ENCODE peak calls at places on chromosomes 12 and 14, in ten cellular contexts. T, B, W, F, Z, R, S, P, K and Y are unnamed samples.

GRCh38 chr12:66942741-66943465 is 264.0 kb upstream of the GRIP1 start:
- DNase-seq in T (peak; percentile 4), B (peak; percentile 85), W (no peak), F (peak; percentile 42), Z (no peak), R (no peak), S (peak; percentile 96), P (no peak), K (no peak), Y (no peak)

GRCh38 chr14:75147423-75148071 is 20.7 kb upstream of the NEK9 start:
- DNase-seq in T (no peak), B (peak; percentile 91), W (no peak), F (peak; percentile 77), Z (no peak), R (no peak), S (peak; percentile 98), P (peak; percentile 15), K (peak; percentile 76), Y (peak; percentile 91)

GRCh38 chr12:76124456-76124855 is 40.0 kb upstream of the NAP1L1 start:
- DNase-seq in T (no peak), B (peak; percentile 43), W (no peak), F (no peak), Z (no peak), R (no peak), S (no peak), P (no peak), K (no peak), Y (no peak)

GRCh38 chr12:53770281-53770680 is 18.5 kb upstream of the CISTR start:
- DNase-seq in T (no peak), B (no peak), W (no peak), F (no peak), Z (no peak), R (no peak), S (no peak), P (no peak), K (no peak), Y (no peak)

GRCh38 chr12:13573698-13574321 is 377.3 kb downstream of the EMP1 start:
- DNase-seq in T (no peak), B (no peak), W (no peak), F (no peak), Z (no peak), R (no peak), S (peak; percentile 54), P (no peak), K (no peak), Y (no peak)

GRCh38 chr14:103393687-103394626 is 8.7 kb downstream of the MARK3 start:
- DNase-seq in T (peak; percentile 50), B (no peak), W (no peak), F (peak; percentile 46), Z (no peak), R (no peak), S (no peak), P (no peak), K (no peak), Y (no peak)

GRCh38 chr12:3532931-3533702 is 42.1 kb downstream of the PRMT8 start:
- DNase-seq in T (no peak), B (peak; percentile 36), W (no peak), F (no peak), Z (no peak), R (no peak), S (no peak), P (no peak), K (no peak), Y (no peak)

GRCh38 chr14:31802838-31803237 is 241.6 kb downstream of the NUBPL start:
- DNase-seq in T (no peak), B (no peak), W (no peak), F (no peak), Z (no peak), R (no peak), S (no peak), P (no peak), K (no peak), Y (no peak)

GRCh38 chr12:25126086-25126485 is 68.9 kb downstream of the DNAI7 start:
- DNase-seq in T (no peak), B (no peak), W (no peak), F (no peak), Z (no peak), R (no peak), S (no peak), P (no peak), K (no peak), Y (no peak)

GRCh38 chr12:70367268-70368141 is 1.4 kb downstream of the KCNMB4 start:
- DNase-seq in T (peak; percentile 19), B (no peak), W (no peak), F (peak; percentile 26), Z (no peak), R (no peak), S (peak; percentile 42), P (no peak), K (no peak), Y (no peak)

GRCh38 chr12:84813780-84814663 is 98.6 kb downstream of the SLC6A15 start:
- DNase-seq in T (no peak), B (no peak), W (no peak), F (no peak), Z (no peak), R (no peak), S (no peak), P (no peak), K (no peak), Y (no peak)

GRCh38 chr12:27619308-27619707 is 76.9 kb upstream of the REP15 start:
- DNase-seq in T (no peak), B (no peak), W (no peak), F (no peak), Z (no peak), R (no peak), S (peak; percentile 54), P (no peak), K (no peak), Y (no peak)

GRCh38 chr14:73025544-73025943 is 1.4 kb downstream of the ZFYVE1 start:
- DNase-seq in T (no peak), B (no peak), W (no peak), F (no peak), Z (no peak), R (no peak), S (peak; percentile 22), P (no peak), K (no peak), Y (no peak)
- H3K4me1 ChIP-seq in T (peaks cover 7% of the 10 kb centered on the region), B (peaks cover 5% of the 10 kb centered on the region), W (peaks cover 30% of the 10 kb centered on the region), F (peaks cover 8% of the 10 kb centered on the region), Z (no peaks in the 10 kb centered on the region), R (peaks cover 14% of the 10 kb centered on the region), S (no peaks in the 10 kb centered on the region), P (peaks cover 10% of the 10 kb centered on the region), K (peaks cover 34% of the 10 kb centered on the region), Y (peaks cover 2% of the 10 kb centered on the region)

DNA sequence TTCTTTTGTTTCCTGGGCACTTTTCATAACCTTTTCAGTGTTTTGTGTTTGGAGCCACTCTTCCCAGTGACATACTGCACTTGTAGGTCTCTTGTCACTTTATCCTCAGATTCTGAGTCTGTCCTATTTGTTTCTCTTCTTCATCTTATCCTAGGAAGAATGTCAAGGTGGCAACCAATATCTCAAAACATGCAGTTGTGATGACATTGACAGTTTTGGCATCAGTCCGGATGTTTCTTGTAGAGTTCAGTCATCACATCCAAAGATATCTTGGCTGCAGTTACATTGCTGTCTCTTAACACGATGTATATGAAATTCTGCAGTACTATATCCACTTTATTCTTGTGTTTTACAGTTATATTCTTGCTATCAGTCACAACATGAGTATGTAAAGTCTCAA is 6.4 kb downstream of the ADIPOR2 start:
- DNase-seq in T (no peak), B (no peak), W (no peak), F (no peak), Z (no peak), R (no peak), S (no peak), P (no peak), K (no peak), Y (no peak)
- H3K4me1 ChIP-seq in T (no peaks in the 10 kb centered on the region), B (peaks cover 5% of the 10 kb centered on the region), W (peaks cover 54% of the 10 kb centered on the region), F (peaks cover 11% of the 10 kb centered on the region), Z (no peaks in the 10 kb centered on the region), R (peaks cover 23% of the 10 kb centered on the region), S (no peaks in the 10 kb centered on the region), P (peaks cover 3% of the 10 kb centered on the region), K (peaks cover 50% of the 10 kb centered on the region), Y (peaks cover 11% of the 10 kb centered on the region)

DNA sequence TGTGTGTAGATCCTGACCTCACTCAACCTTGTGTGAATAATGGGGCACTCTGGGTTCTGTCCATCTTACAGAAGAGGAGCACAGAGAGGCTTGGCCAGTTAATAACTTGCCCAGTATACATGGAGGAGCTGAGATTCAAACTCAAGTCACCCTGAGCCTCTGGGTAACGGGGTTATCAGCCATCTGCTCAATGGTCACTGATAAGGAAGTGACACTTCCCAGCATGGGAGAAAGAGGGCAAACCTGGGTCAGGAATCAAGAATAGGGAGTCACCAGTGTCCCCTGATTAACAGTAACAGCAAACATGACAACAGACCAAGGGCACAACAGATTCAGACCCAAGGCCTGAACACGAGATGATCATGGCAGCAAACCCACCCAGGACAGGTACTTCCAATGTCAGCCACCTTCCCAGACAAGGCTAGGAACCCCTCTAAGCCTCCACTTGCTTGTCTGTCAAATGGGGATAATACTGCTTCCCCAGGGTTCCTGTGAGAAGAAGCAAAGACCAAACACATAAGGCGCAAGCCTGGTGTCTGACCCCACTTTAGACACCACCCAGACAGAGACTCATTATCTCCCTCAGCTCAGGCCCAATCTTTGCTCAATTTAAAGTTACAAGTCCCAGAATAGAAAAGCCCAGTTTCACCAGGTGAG is 3.6 kb downstream of the CCDC85C start:
- DNase-seq in T (no peak), B (no peak), W (no peak), F (no peak), Z (no peak), R (no peak), S (peak; percentile 57), P (no peak), K (no peak), Y (no peak)
- H3K4me1 ChIP-seq in T (peaks cover 80% of the 10 kb centered on the region), B (peaks cover 44% of the 10 kb centered on the region), W (peaks cover 40% of the 10 kb centered on the region), F (peaks cover 46% of the 10 kb centered on the region), Z (peaks cover 40% of the 10 kb centered on the region), R (peaks cover 13% of the 10 kb centered on the region), S (peaks cover 3% of the 10 kb centered on the region), P (peaks cover 5% of the 10 kb centered on the region), K (peaks cover 27% of the 10 kb centered on the region), Y (peaks cover 19% of the 10 kb centered on the region)

GRCh38 chr12:104458645-104459555 is 2.2 kb downstream of the CHST11 start:
- DNase-seq in T (peak; percentile 28), B (peak; percentile 80), W (no peak), F (peak; percentile 42), Z (no peak), R (no peak), S (peak; percentile 34), P (no peak), K (peak; percentile 53), Y (peak; percentile 22)
- H3K4me1 ChIP-seq in T (peaks cover 17% of the 10 kb centered on the region), B (peaks cover 15% of the 10 kb centered on the region), W (peaks cover 58% of the 10 kb centered on the region), F (peaks cover 25% of the 10 kb centered on the region), Z (no peaks in the 10 kb centered on the region), R (peaks cover 61% of the 10 kb centered on the region), S (peaks cover 5% of the 10 kb centered on the region), P (peaks cover 19% of the 10 kb centered on the region), K (peaks cover 21% of the 10 kb centered on the region), Y (peaks cover 9% of the 10 kb centered on the region)

GRCh38 chr12:109112720-109113465 is 3.5 kb upstream of the ACACB start:
- DNase-seq in T (no peak), B (peak; percentile 24), W (no peak), F (peak; percentile 24), Z (no peak), R (no peak), S (no peak), P (no peak), K (no peak), Y (no peak)
- H3K4me1 ChIP-seq in T (peaks cover 25% of the 10 kb centered on the region), B (peaks cover 9% of the 10 kb centered on the region), W (peaks cover 7% of the 10 kb centered on the region), F (peaks cover 65% of the 10 kb centered on the region), Z (peaks cover 9% of the 10 kb centered on the region), R (peaks cover 7% of the 10 kb centered on the region), S (no peaks in the 10 kb centered on the region), P (peaks cover 29% of the 10 kb centered on the region), K (peaks cover 34% of the 10 kb centered on the region), Y (peaks cover 16% of the 10 kb centered on the region)

DNA sequence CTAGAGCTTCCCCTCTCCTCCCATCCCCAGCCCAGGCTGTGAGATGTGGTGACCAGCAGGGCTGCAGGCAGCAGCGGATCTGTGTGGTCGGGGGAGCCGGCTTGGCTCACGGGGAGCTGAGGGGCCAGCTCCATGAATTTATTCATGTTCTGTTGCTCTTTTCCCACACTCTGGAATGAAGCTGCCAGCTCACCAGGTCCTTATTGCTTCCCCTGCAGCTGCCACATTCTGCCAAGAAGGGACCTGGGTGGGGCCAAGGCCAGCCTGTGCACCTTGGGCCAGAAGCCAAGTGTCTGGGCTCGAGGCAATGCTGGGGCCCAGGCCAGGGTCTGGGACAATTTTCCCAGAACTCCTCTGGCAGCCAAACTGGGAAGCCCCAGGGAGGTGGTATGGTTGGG is 2.5 kb upstream of the C1QL4 start:
- DNase-seq in T (peak; percentile 30), B (peak; percentile 86), W (no peak), F (no peak), Z (no peak), R (no peak), S (peak; percentile 44), P (no peak), K (no peak), Y (no peak)
- H3K4me1 ChIP-seq in T (peaks cover 21% of the 10 kb centered on the region), B (peaks cover 5% of the 10 kb centered on the region), W (peaks cover 42% of the 10 kb centered on the region), F (peaks cover 8% of the 10 kb centered on the region), Z (peaks cover 25% of the 10 kb centered on the region), R (peaks cover 28% of the 10 kb centered on the region), S (peaks cover 9% of the 10 kb centered on the region), P (peaks cover 18% of the 10 kb centered on the region), K (peaks cover 13% of the 10 kb centered on the region), Y (peaks cover 5% of the 10 kb centered on the region)